ENCODE peak calls at places on chromosomes 12 and 14, in nine cellular contexts. One of them, this sample, is unnamed.

GRCh38 chr14:34262511-34262910 is 199.5 kb downstream of the SPTSSA start:
- DNase-seq in substantia nigra: no peak
- DNase-seq in activated T-cell treated with anti-CD3 and anti-CD28 coated beads for 1 hour: no peak
- DNase-seq in CMK: no peak
- DNase-seq in foreskin fibroblast: no peak
- DNase-seq in GM18507: no peak
- DNase-seq in right lobe of liver: no peak
- DNase-seq in stimulated activated CD4-positive, alpha-beta T cell treated with anti-CD3 and anti-CD28 coated beads, Interleukin-12 subunit alpha, Interleukin-12 subunit beta, amount 100 ng/mL, for 4 hours: no peak
- DNase-seq in GM13977: no peak
- DNase-seq in this sample: no peak

GRCh38 chr14:76904740-76905569 is 78.7 kb downstream of the LRRC74A start:
- DNase-seq in substantia nigra: no peak
- DNase-seq in activated T-cell treated with anti-CD3 and anti-CD28 coated beads for 1 hour: peak
- DNase-seq in CMK: no peak
- DNase-seq in foreskin fibroblast: peak
- DNase-seq in GM18507: peak
- DNase-seq in right lobe of liver: peak
- DNase-seq in stimulated activated CD4-positive, alpha-beta T cell treated with anti-CD3 and anti-CD28 coated beads, Interleukin-12 subunit alpha, Interleukin-12 subunit beta, amount 100 ng/mL, for 4 hours: peak
- DNase-seq in GM13977: peak
- DNase-seq in this sample: no peak

GRCh38 chr12:102107970-102108369 is 11.9 kb downstream of the NUP37 start:
- DNase-seq in substantia nigra: no peak
- DNase-seq in activated T-cell treated with anti-CD3 and anti-CD28 coated beads for 1 hour: no peak
- DNase-seq in CMK: no peak
- DNase-seq in foreskin fibroblast: no peak
- DNase-seq in GM18507: no peak
- DNase-seq in right lobe of liver: no peak
- DNase-seq in stimulated activated CD4-positive, alpha-beta T cell treated with anti-CD3 and anti-CD28 coated beads, Interleukin-12 subunit alpha, Interleukin-12 subunit beta, amount 100 ng/mL, for 4 hours: no peak
- DNase-seq in GM13977: no peak
- DNase-seq in this sample: no peak

GRCh38 chr12:16189849-16190248 is 87.6 kb downstream of the SLC15A5 start:
- DNase-seq in substantia nigra: no peak
- DNase-seq in activated T-cell treated with anti-CD3 and anti-CD28 coated beads for 1 hour: no peak
- DNase-seq in CMK: no peak
- DNase-seq in foreskin fibroblast: no peak
- DNase-seq in GM18507: no peak
- DNase-seq in right lobe of liver: no peak
- DNase-seq in stimulated activated CD4-positive, alpha-beta T cell treated with anti-CD3 and anti-CD28 coated beads, Interleukin-12 subunit alpha, Interleukin-12 subunit beta, amount 100 ng/mL, for 4 hours: no peak
- DNase-seq in GM13977: no peak
- DNase-seq in this sample: no peak

GRCh38 chr12:6376965-6377666 is 1.8 kb upstream of the SCNN1A start:
- DNase-seq in substantia nigra: no peak
- DNase-seq in activated T-cell treated with anti-CD3 and anti-CD28 coated beads for 1 hour: no peak
- DNase-seq in CMK: no peak
- DNase-seq in foreskin fibroblast: no peak
- DNase-seq in GM18507: no peak
- DNase-seq in right lobe of liver: no peak
- DNase-seq in stimulated activated CD4-positive, alpha-beta T cell treated with anti-CD3 and anti-CD28 coated beads, Interleukin-12 subunit alpha, Interleukin-12 subunit beta, amount 100 ng/mL, for 4 hours: no peak
- DNase-seq in GM13977: no peak
- DNase-seq in this sample: no peak

GRCh38 chr12:25859976-25860375 is 98.5 kb upstream of the RASSF8 start:
- DNase-seq in substantia nigra: no peak
- DNase-seq in activated T-cell treated with anti-CD3 and anti-CD28 coated beads for 1 hour: no peak
- DNase-seq in CMK: no peak
- DNase-seq in foreskin fibroblast: no peak
- DNase-seq in GM18507: no peak
- DNase-seq in right lobe of liver: no peak
- DNase-seq in stimulated activated CD4-positive, alpha-beta T cell treated with anti-CD3 and anti-CD28 coated beads, Interleukin-12 subunit alpha, Interleukin-12 subunit beta, amount 100 ng/mL, for 4 hours: no peak
- DNase-seq in GM13977: no peak
- DNase-seq in this sample: no peak

GRCh38 chr14:73203527-73203926 is 33.8 kb upstream of the PAPLN start:
- DNase-seq in substantia nigra: no peak
- DNase-seq in activated T-cell treated with anti-CD3 and anti-CD28 coated beads for 1 hour: no peak
- DNase-seq in CMK: no peak
- DNase-seq in foreskin fibroblast: no peak
- DNase-seq in GM18507: no peak
- DNase-seq in right lobe of liver: no peak
- DNase-seq in stimulated activated CD4-positive, alpha-beta T cell treated with anti-CD3 and anti-CD28 coated beads, Interleukin-12 subunit alpha, Interleukin-12 subunit beta, amount 100 ng/mL, for 4 hours: no peak
- DNase-seq in GM13977: no peak
- DNase-seq in this sample: no peak

GRCh38 chr12:6215120-6215807 is 15.1 kb downstream of the CD9 start:
- DNase-seq in substantia nigra: no peak
- DNase-seq in activated T-cell treated with anti-CD3 and anti-CD28 coated beads for 1 hour: no peak
- DNase-seq in CMK: no peak
- DNase-seq in foreskin fibroblast: no peak
- DNase-seq in GM18507: no peak
- DNase-seq in right lobe of liver: no peak
- DNase-seq in stimulated activated CD4-positive, alpha-beta T cell treated with anti-CD3 and anti-CD28 coated beads, Interleukin-12 subunit alpha, Interleukin-12 subunit beta, amount 100 ng/mL, for 4 hours: no peak
- DNase-seq in GM13977: no peak
- DNase-seq in this sample: peak

GRCh38 chr14:24165785-24166184 is 4.7 kb downstream of the IRF9 start:
- DNase-seq in substantia nigra: no peak
- DNase-seq in activated T-cell treated with anti-CD3 and anti-CD28 coated beads for 1 hour: no peak
- DNase-seq in CMK: no peak
- DNase-seq in foreskin fibroblast: no peak
- DNase-seq in GM18507: no peak
- DNase-seq in right lobe of liver: no peak
- DNase-seq in stimulated activated CD4-positive, alpha-beta T cell treated with anti-CD3 and anti-CD28 coated beads, Interleukin-12 subunit alpha, Interleukin-12 subunit beta, amount 100 ng/mL, for 4 hours: no peak
- DNase-seq in GM13977: no peak
- DNase-seq in this sample: no peak

GRCh38 chr12:12294215-12295005 is 27.6 kb upstream of the LRP6 start:
- DNase-seq in substantia nigra: peak
- DNase-seq in activated T-cell treated with anti-CD3 and anti-CD28 coated beads for 1 hour: no peak
- DNase-seq in CMK: no peak
- DNase-seq in foreskin fibroblast: peak
- DNase-seq in GM18507: no peak
- DNase-seq in right lobe of liver: no peak
- DNase-seq in stimulated activated CD4-positive, alpha-beta T cell treated with anti-CD3 and anti-CD28 coated beads, Interleukin-12 subunit alpha, Interleukin-12 subunit beta, amount 100 ng/mL, for 4 hours: no peak
- DNase-seq in GM13977: no peak
- DNase-seq in this sample: peak

GRCh38 chr12:82097877-82098276 is 260.3 kb downstream of the CCDC59 start:
- DNase-seq in substantia nigra: no peak
- DNase-seq in activated T-cell treated with anti-CD3 and anti-CD28 coated beads for 1 hour: no peak
- DNase-seq in CMK: no peak
- DNase-seq in foreskin fibroblast: no peak
- DNase-seq in GM18507: no peak
- DNase-seq in right lobe of liver: no peak
- DNase-seq in stimulated activated CD4-positive, alpha-beta T cell treated with anti-CD3 and anti-CD28 coated beads, Interleukin-12 subunit alpha, Interleukin-12 subunit beta, amount 100 ng/mL, for 4 hours: no peak
- DNase-seq in GM13977: no peak
- DNase-seq in this sample: no peak

GRCh38 chr14:92724516-92725340 is 23.7 kb downstream of the LGMN start:
- DNase-seq in substantia nigra: no peak
- DNase-seq in activated T-cell treated with anti-CD3 and anti-CD28 coated beads for 1 hour: no peak
- DNase-seq in CMK: no peak
- DNase-seq in foreskin fibroblast: no peak
- DNase-seq in GM18507: no peak
- DNase-seq in right lobe of liver: peak
- DNase-seq in stimulated activated CD4-positive, alpha-beta T cell treated with anti-CD3 and anti-CD28 coated beads, Interleukin-12 subunit alpha, Interleukin-12 subunit beta, amount 100 ng/mL, for 4 hours: no peak
- DNase-seq in GM13977: no peak
- DNase-seq in this sample: no peak

GRCh38 chr14:79275367-79275655 is 936.0 kb downstream of the DIO2 start:
- DNase-seq in substantia nigra: no peak
- DNase-seq in activated T-cell treated with anti-CD3 and anti-CD28 coated beads for 1 hour: no peak
- DNase-seq in CMK: no peak
- DNase-seq in foreskin fibroblast: no peak
- DNase-seq in GM18507: no peak
- DNase-seq in right lobe of liver: no peak
- DNase-seq in stimulated activated CD4-positive, alpha-beta T cell treated with anti-CD3 and anti-CD28 coated beads, Interleukin-12 subunit alpha, Interleukin-12 subunit beta, amount 100 ng/mL, for 4 hours: no peak
- DNase-seq in GM13977: no peak
- DNase-seq in this sample: no peak

GRCh38 chr14:65302571-65303184 is 109.9 kb upstream of the FUT8 start:
- DNase-seq in substantia nigra: no peak
- DNase-seq in activated T-cell treated with anti-CD3 and anti-CD28 coated beads for 1 hour: no peak
- DNase-seq in CMK: no peak
- DNase-seq in foreskin fibroblast: no peak
- DNase-seq in GM18507: no peak
- DNase-seq in right lobe of liver: no peak
- DNase-seq in stimulated activated CD4-positive, alpha-beta T cell treated with anti-CD3 and anti-CD28 coated beads, Interleukin-12 subunit alpha, Interleukin-12 subunit beta, amount 100 ng/mL, for 4 hours: no peak
- DNase-seq in GM13977: peak
- DNase-seq in this sample: no peak

GRCh38 chr14:79111963-79112362 is 941.8 kb downstream of the NRXN3 start:
- DNase-seq in substantia nigra: no peak
- DNase-seq in activated T-cell treated with anti-CD3 and anti-CD28 coated beads for 1 hour: no peak
- DNase-seq in CMK: no peak
- DNase-seq in foreskin fibroblast: no peak
- DNase-seq in GM18507: no peak
- DNase-seq in right lobe of liver: no peak
- DNase-seq in stimulated activated CD4-positive, alpha-beta T cell treated with anti-CD3 and anti-CD28 coated beads, Interleukin-12 subunit alpha, Interleukin-12 subunit beta, amount 100 ng/mL, for 4 hours: no peak
- DNase-seq in GM13977: no peak
- DNase-seq in this sample: no peak

GRCh38 chr12:107539196-107539939 is 146.2 kb upstream of the PWP1 start:
- DNase-seq in substantia nigra: no peak
- DNase-seq in activated T-cell treated with anti-CD3 and anti-CD28 coated beads for 1 hour: no peak
- DNase-seq in CMK: no peak
- DNase-seq in foreskin fibroblast: no peak
- DNase-seq in GM18507: no peak
- DNase-seq in right lobe of liver: no peak
- DNase-seq in stimulated activated CD4-positive, alpha-beta T cell treated with anti-CD3 and anti-CD28 coated beads, Interleukin-12 subunit alpha, Interleukin-12 subunit beta, amount 100 ng/mL, for 4 hours: no peak
- DNase-seq in GM13977: no peak
- DNase-seq in this sample: no peak

GRCh38 chr12:93302331-93303229 is 75.1 kb upstream of the NUDT4 start:
- DNase-seq in substantia nigra: no peak
- DNase-seq in activated T-cell treated with anti-CD3 and anti-CD28 coated beads for 1 hour: no peak
- DNase-seq in CMK: no peak
- DNase-seq in foreskin fibroblast: peak
- DNase-seq in GM18507: no peak
- DNase-seq in right lobe of liver: no peak
- DNase-seq in stimulated activated CD4-positive, alpha-beta T cell treated with anti-CD3 and anti-CD28 coated beads, Interleukin-12 subunit alpha, Interleukin-12 subunit beta, amount 100 ng/mL, for 4 hours: no peak
- DNase-seq in GM13977: no peak
- DNase-seq in this sample: no peak

GRCh38 chr14:104802120-104802912 is 1.4 kb downstream of the ZBTB42 start:
- DNase-seq in substantia nigra: no peak
- DNase-seq in activated T-cell treated with anti-CD3 and anti-CD28 coated beads for 1 hour: no peak
- DNase-seq in CMK: no peak
- DNase-seq in foreskin fibroblast: no peak
- DNase-seq in GM18507: no peak
- DNase-seq in right lobe of liver: peak
- DNase-seq in stimulated activated CD4-positive, alpha-beta T cell treated with anti-CD3 and anti-CD28 coated beads, Interleukin-12 subunit alpha, Interleukin-12 subunit beta, amount 100 ng/mL, for 4 hours: no peak
- DNase-seq in GM13977: no peak
- DNase-seq in this sample: no peak

GRCh38 chr12:125092872-125093680 is 27.8 kb downstream of the AACS start:
- DNase-seq in substantia nigra: peak
- DNase-seq in activated T-cell treated with anti-CD3 and anti-CD28 coated beads for 1 hour: no peak
- DNase-seq in CMK: no peak
- DNase-seq in foreskin fibroblast: peak
- DNase-seq in GM18507: no peak
- DNase-seq in right lobe of liver: no peak
- DNase-seq in stimulated activated CD4-positive, alpha-beta T cell treated with anti-CD3 and anti-CD28 coated beads, Interleukin-12 subunit alpha, Interleukin-12 subunit beta, amount 100 ng/mL, for 4 hours: no peak
- DNase-seq in GM13977: no peak
- DNase-seq in this sample: no peak

GRCh38 chr12:57815177-57816000 is 3.1 kb downstream of the AVIL start:
- DNase-seq in substantia nigra: no peak
- DNase-seq in activated T-cell treated with anti-CD3 and anti-CD28 coated beads for 1 hour: no peak
- DNase-seq in CMK: no peak
- DNase-seq in foreskin fibroblast: no peak
- DNase-seq in GM18507: no peak
- DNase-seq in right lobe of liver: no peak
- DNase-seq in stimulated activated CD4-positive, alpha-beta T cell treated with anti-CD3 and anti-CD28 coated beads, Interleukin-12 subunit alpha, Interleukin-12 subunit beta, amount 100 ng/mL, for 4 hours: no peak
- DNase-seq in GM13977: no peak
- DNase-seq in this sample: peak

GRCh38 chr12:113609692-113610469 is 138.2 kb upstream of the LHX5 start:
- DNase-seq in substantia nigra: no peak
- DNase-seq in activated T-cell treated with anti-CD3 and anti-CD28 coated beads for 1 hour: no peak
- DNase-seq in CMK: no peak
- DNase-seq in foreskin fibroblast: no peak
- DNase-seq in GM18507: no peak
- DNase-seq in right lobe of liver: no peak
- DNase-seq in stimulated activated CD4-positive, alpha-beta T cell treated with anti-CD3 and anti-CD28 coated beads, Interleukin-12 subunit alpha, Interleukin-12 subunit beta, amount 100 ng/mL, for 4 hours: no peak
- DNase-seq in GM13977: no peak
- DNase-seq in this sample: peak

GRCh38 chr12:52307836-52308806 is 13.1 kb downstream of the KRT83 start:
- DNase-seq in substantia nigra: peak
- DNase-seq in activated T-cell treated with anti-CD3 and anti-CD28 coated beads for 1 hour: no peak
- DNase-seq in CMK: no peak
- DNase-seq in foreskin fibroblast: peak
- DNase-seq in GM18507: no peak
- DNase-seq in right lobe of liver: peak
- DNase-seq in stimulated activated CD4-positive, alpha-beta T cell treated with anti-CD3 and anti-CD28 coated beads, Interleukin-12 subunit alpha, Interleukin-12 subunit beta, amount 100 ng/mL, for 4 hours: no peak
- DNase-seq in GM13977: no peak
- DNase-seq in this sample: peak

GRCh38 chr14:68589447-68590232 is 203.2 kb downstream of the ZFP36L1 start:
- DNase-seq in substantia nigra: no peak
- DNase-seq in activated T-cell treated with anti-CD3 and anti-CD28 coated beads for 1 hour: no peak
- DNase-seq in CMK: no peak
- DNase-seq in foreskin fibroblast: peak
- DNase-seq in GM18507: no peak
- DNase-seq in right lobe of liver: no peak
- DNase-seq in stimulated activated CD4-positive, alpha-beta T cell treated with anti-CD3 and anti-CD28 coated beads, Interleukin-12 subunit alpha, Interleukin-12 subunit beta, amount 100 ng/mL, for 4 hours: no peak
- DNase-seq in GM13977: no peak
- DNase-seq in this sample: no peak

GRCh38 chr12:115096673-115097349 is 412.8 kb upstream of the TBX3 start:
- DNase-seq in substantia nigra: no peak
- DNase-seq in activated T-cell treated with anti-CD3 and anti-CD28 coated beads for 1 hour: no peak
- DNase-seq in CMK: no peak
- DNase-seq in foreskin fibroblast: peak
- DNase-seq in GM18507: no peak
- DNase-seq in right lobe of liver: no peak
- DNase-seq in stimulated activated CD4-positive, alpha-beta T cell treated with anti-CD3 and anti-CD28 coated beads, Interleukin-12 subunit alpha, Interleukin-12 subunit beta, amount 100 ng/mL, for 4 hours: no peak
- DNase-seq in GM13977: no peak
- DNase-seq in this sample: no peak

GRCh38 chr14:79967001-79967400 is 244.3 kb downstream of the DIO2 start:
- DNase-seq in substantia nigra: no peak
- DNase-seq in activated T-cell treated with anti-CD3 and anti-CD28 coated beads for 1 hour: no peak
- DNase-seq in CMK: no peak
- DNase-seq in foreskin fibroblast: peak
- DNase-seq in GM18507: no peak
- DNase-seq in right lobe of liver: no peak
- DNase-seq in stimulated activated CD4-positive, alpha-beta T cell treated with anti-CD3 and anti-CD28 coated beads, Interleukin-12 subunit alpha, Interleukin-12 subunit beta, amount 100 ng/mL, for 4 hours: no peak
- DNase-seq in GM13977: no peak
- DNase-seq in this sample: no peak

GRCh38 chr12:49867580-49868341 is 24.9 kb upstream of the BCDIN3D start:
- DNase-seq in substantia nigra: no peak
- DNase-seq in activated T-cell treated with anti-CD3 and anti-CD28 coated beads for 1 hour: no peak
- DNase-seq in CMK: no peak
- DNase-seq in foreskin fibroblast: no peak
- DNase-seq in GM18507: no peak
- DNase-seq in right lobe of liver: no peak
- DNase-seq in stimulated activated CD4-positive, alpha-beta T cell treated with anti-CD3 and anti-CD28 coated beads, Interleukin-12 subunit alpha, Interleukin-12 subunit beta, amount 100 ng/mL, for 4 hours: no peak
- DNase-seq in GM13977: no peak
- DNase-seq in this sample: no peak

GRCh38 chr12:31749024-31749704 is 20.3 kb upstream of the AMN1 start:
- DNase-seq in substantia nigra: no peak
- DNase-seq in activated T-cell treated with anti-CD3 and anti-CD28 coated beads for 1 hour: peak
- DNase-seq in CMK: no peak
- DNase-seq in foreskin fibroblast: peak
- DNase-seq in GM18507: no peak
- DNase-seq in right lobe of liver: peak
- DNase-seq in stimulated activated CD4-positive, alpha-beta T cell treated with anti-CD3 and anti-CD28 coated beads, Interleukin-12 subunit alpha, Interleukin-12 subunit beta, amount 100 ng/mL, for 4 hours: peak
- DNase-seq in GM13977: peak
- DNase-seq in this sample: peak

GRCh38 chr12:86376052-86376451 is 119.9 kb upstream of the MGAT4C start:
- DNase-seq in substantia nigra: no peak
- DNase-seq in activated T-cell treated with anti-CD3 and anti-CD28 coated beads for 1 hour: no peak
- DNase-seq in CMK: no peak
- DNase-seq in foreskin fibroblast: no peak
- DNase-seq in GM18507: no peak
- DNase-seq in right lobe of liver: no peak
- DNase-seq in stimulated activated CD4-positive, alpha-beta T cell treated with anti-CD3 and anti-CD28 coated beads, Interleukin-12 subunit alpha, Interleukin-12 subunit beta, amount 100 ng/mL, for 4 hours: no peak
- DNase-seq in GM13977: no peak
- DNase-seq in this sample: peak

GRCh38 chr12:90333939-90334338 is 621.0 kb downstream of the CCER1 start:
- DNase-seq in substantia nigra: no peak
- DNase-seq in activated T-cell treated with anti-CD3 and anti-CD28 coated beads for 1 hour: no peak
- DNase-seq in CMK: no peak
- DNase-seq in foreskin fibroblast: peak
- DNase-seq in GM18507: no peak
- DNase-seq in right lobe of liver: no peak
- DNase-seq in stimulated activated CD4-positive, alpha-beta T cell treated with anti-CD3 and anti-CD28 coated beads, Interleukin-12 subunit alpha, Interleukin-12 subunit beta, amount 100 ng/mL, for 4 hours: no peak
- DNase-seq in GM13977: no peak
- DNase-seq in this sample: no peak

GRCh38 chr12:1330475-1330827 is 263.9 kb downstream of the FBXL14 start:
- DNase-seq in substantia nigra: no peak
- DNase-seq in activated T-cell treated with anti-CD3 and anti-CD28 coated beads for 1 hour: no peak
- DNase-seq in CMK: no peak
- DNase-seq in foreskin fibroblast: no peak
- DNase-seq in GM18507: no peak
- DNase-seq in right lobe of liver: no peak
- DNase-seq in stimulated activated CD4-positive, alpha-beta T cell treated with anti-CD3 and anti-CD28 coated beads, Interleukin-12 subunit alpha, Interleukin-12 subunit beta, amount 100 ng/mL, for 4 hours: no peak
- DNase-seq in GM13977: no peak
- DNase-seq in this sample: no peak

GRCh38 chr14:65631040-65631439 is 218.5 kb downstream of the FUT8 start:
- DNase-seq in substantia nigra: no peak
- DNase-seq in activated T-cell treated with anti-CD3 and anti-CD28 coated beads for 1 hour: no peak
- DNase-seq in CMK: no peak
- DNase-seq in foreskin fibroblast: no peak
- DNase-seq in GM18507: peak
- DNase-seq in right lobe of liver: no peak
- DNase-seq in stimulated activated CD4-positive, alpha-beta T cell treated with anti-CD3 and anti-CD28 coated beads, Interleukin-12 subunit alpha, Interleukin-12 subunit beta, amount 100 ng/mL, for 4 hours: no peak
- DNase-seq in GM13977: peak
- DNase-seq in this sample: no peak